ENCODE peak calls at places on chromosomes 13 and 19, in nine cellular contexts. D is T-helper 1 cell; B is stimulated activated naive B cell treated with anti-CD40 and anti-IgM and Interleukin-4, amounts not matched to agents 10 μg/mL and 1 μg/mL and 100 μg/mL, for 72 hours; P is A549; E is effector memory CD4-positive, alpha-beta T cell; S is astrocyte of the cerebellum; T is neural crest cell; Y is RPMI7951; N is tibial nerve. Z is an unnamed sample.

GRCh38 chr13:38328699-38329098 is 21.0 kb upstream of the UFM1 start:
- DNase-seq in D (no peak), B (no peak), P (no peak), E (no peak), S (no peak), T (no peak), Y (no peak), N (no peak), Z (no peak)

GRCh38 chr13:43057653-43058317 is 34.4 kb downstream of the DNAJC15 start:
- DNase-seq in D (peak; percentile 52), B (no peak), P (no peak), E (peak; percentile 61), S (peak; percentile 53), T (no peak), Y (peak; percentile 97), N (no peak), Z (no peak)

GRCh38 chr19:38141108-38141507 is 82.9 kb downstream of the DPF1 start:
- DNase-seq in D (no peak), B (no peak), P (no peak), E (no peak), S (no peak), T (no peak), Y (no peak), N (no peak), Z (no peak)

GRCh38 chr19:38070573-38070972 is 153.4 kb downstream of the DPF1 start:
- DNase-seq in D (no peak), B (no peak), P (no peak), E (no peak), S (peak; percentile 13), T (no peak), Y (peak; percentile 68), N (no peak), Z (no peak)

GRCh38 chr19:39846678-39847486 is 703 bp upstream of the FBL start:
- DNase-seq in D (no peak), B (no peak), P (no peak), E (no peak), S (no peak), T (no peak), Y (no peak), N (no peak), Z (no peak)

GRCh38 chr19:13574933-13575332 is 68.7 kb upstream of the CACNA1A start:
- DNase-seq in D (no peak), B (no peak), P (peak; percentile 12), E (no peak), S (no peak), T (peak; percentile 11), Y (peak; percentile 10), N (no peak), Z (no peak)

GRCh38 chr13:42525035-42525504 is 48.9 kb upstream of the TNFSF11 start:
- DNase-seq in D (no peak), B (no peak), P (no peak), E (no peak), S (peak; percentile 47), T (no peak), Y (peak; percentile 77), N (no peak), Z (no peak)

GRCh38 chr19:480016-480855 is 16.1 kb upstream of the MADCAM1 start:
- DNase-seq in D (peak; percentile 39), B (no peak), P (peak; percentile 79), E (no peak), S (no peak), T (peak; percentile 86), Y (peak; percentile 24), N (peak; percentile 86), Z (peak; percentile 15)

GRCh38 chr19:53909471-53910169 is 542 bp downstream of the CACNG7 start:
- DNase-seq in D (no peak), B (no peak), P (no peak), E (no peak), S (no peak), T (no peak), Y (no peak), N (no peak), Z (no peak)

GRCh38 chr13:99659234-99659633 is 158.0 kb downstream of the TM9SF2 start:
- DNase-seq in D (no peak), B (no peak), P (no peak), E (no peak), S (no peak), T (no peak), Y (no peak), N (no peak), Z (no peak)

GRCh38 chr13:51619614-51620013 is 35.4 kb downstream of the WDFY2 start:
- DNase-seq in D (no peak), B (no peak), P (no peak), E (no peak), S (peak; percentile 18), T (no peak), Y (peak; percentile 76), N (no peak), Z (no peak)

GRCh38 chr13:41034862-41035261 is 15.7 kb upstream of the ELF1 start:
- DNase-seq in D (no peak), B (no peak), P (no peak), E (no peak), S (no peak), T (no peak), Y (no peak), N (no peak), Z (no peak)

GRCh38 chr13:35191883-35192282 is 249.8 kb downstream of the NBEA start:
- DNase-seq in D (no peak), B (no peak), P (no peak), E (no peak), S (no peak), T (no peak), Y (peak; percentile 5), N (no peak), Z (no peak)

GRCh38 chr13:43758834-43759233 is 27.9 kb downstream of the ENOX1 start:
- DNase-seq in D (no peak), B (no peak), P (no peak), E (no peak), S (no peak), T (no peak), Y (no peak), N (no peak), Z (no peak)

GRCh38 chr19:13938361-13939027 is at the start of gene PODNL1:
- DNase-seq in D (no peak), B (no peak), P (no peak), E (no peak), S (peak; percentile 19), T (no peak), Y (peak; percentile 80), N (peak; percentile 58), Z (no peak)

GRCh38 chr19:46859637-46860124 is 1.1 kb upstream of the ARHGAP35 start:
- DNase-seq in D (no peak), B (no peak), P (peak; percentile 87), E (no peak), S (no peak), T (no peak), Y (peak; percentile 90), N (peak; percentile 81), Z (no peak)

Z was measured in stimulated activated naive CD4-positive, alpha-beta T cell treated with Interleukin-2 at 50 U/mL for 16 hours.